ENCODE peak calls at places on chromosome 22, in four cellular contexts. P, Z, V and Y are unnamed samples.

GRCh38 chr22:50250555-50251471 is at the start of gene HDAC10:
- DNase-seq in V (peak; percentile 94), P (peak; percentile 45), Z (peak; percentile 87), Y (no peak)

GRCh38 chr22:44758354-44758969 is 6.1 kb downstream of the ARHGAP8 start:
- DNase-seq in P (no peak), V (no peak), Z (peak; percentile 52), Y (no peak)

GRCh38 chr22:23836692-23837495 is 1.9 kb downstream of the DERL3 start:
- DNase-seq in P (no peak), V (no peak), Z (no peak), Y (no peak)

GRCh38 chr22:44147821-44148574 is 32.7 kb upstream of the PARVG start:
- DNase-seq in P (no peak), Z (peak; percentile 54), V (no peak), Y (no peak)

GRCh38 chr22:43400449-43400848 is 11.4 kb upstream of the MPPED1 start:
- DNase-seq in P (no peak), V (peak; percentile 68), Z (no peak), Y (no peak)

GRCh38 chr22:20141186-20142077 is 9.4 kb downstream of the CCDC188 start:
- DNase-seq in Z (peak; percentile 49), P (no peak), V (peak; percentile 52), Y (no peak)

GRCh38 chr22:39300198-39300830 is 19.1 kb downstream of the RPL3 start:
- DNase-seq in V (peak; percentile 76), P (peak; percentile 57), Z (no peak), Y (no peak)

GRCh38 chr22:46457502-46458488 is 79.6 kb downstream of the CELSR1 start:
- DNase-seq in Z (peak; percentile 49), P (no peak), V (peak; percentile 49), Y (no peak)

GRCh38 chr22:26318975-26319374 is 110.1 kb upstream of the ASPHD2 start:
- DNase-seq in V (no peak), P (no peak), Z (no peak), Y (no peak)

GRCh38 chr22:11066458-11067285 is 4461.3 kb upstream of the OR11H1 start:
- DNase-seq in Z (no peak), P (no peak), V (peak; percentile 81), Y (no peak)

GRCh38 chr22:46933526-46933925 is 171.1 kb downstream of the TBC1D22A start:
- DNase-seq in V (no peak), P (no peak), Z (no peak), Y (no peak)

GRCh38 chr22:45073064-45073463 is 63.3 kb upstream of the PHF21B start:
- DNase-seq in V (no peak), Z (no peak), P (no peak), Y (no peak)

GRCh38 chr22:50396751-50397370 is 53.7 kb downstream of the PPP6R2 start:
- DNase-seq in V (no peak), Z (no peak), P (no peak), Y (no peak)

GRCh38 chr22:27405672-27406388 is 395.7 kb downstream of the MN1 start:
- DNase-seq in Z (peak; percentile 70), V (peak; percentile 83), P (peak; percentile 44), Y (peak; percentile 18)

GRCh38 chr22:27996981-27997380 is 77.9 kb upstream of the PITPNB start:
- DNase-seq in V (no peak), P (no peak), Z (no peak), Y (no peak)

GRCh38 chr22:50260434-50260800 is 1.1 kb downstream of the MAPK12 start:
- DNase-seq in V (no peak), P (no peak), Z (no peak), Y (no peak)

GRCh38 chr22:47042116-47042825 is 279.8 kb downstream of the TBC1D22A start:
- DNase-seq in V (peak; percentile 44), Z (no peak), P (no peak), Y (no peak)

GRCh38 chr22:39915295-39915726 is 14.4 kb downstream of the GRAP2 start:
- DNase-seq in V (no peak), P (no peak), Z (no peak), Y (no peak)

GRCh38 chr22:50576070-50576469 is 2.2 kb downstream of the CPT1B start:
- DNase-seq in V (no peak), Z (peak; percentile 68), P (no peak), Y (no peak)

GRCh38 chr22:40509401-40510134 is 127.0 kb downstream of the MRTFA start:
- DNase-seq in V (no peak), Z (peak; percentile 99), P (peak; percentile 69), Y (no peak)

GRCh38 chr22:20069331-20070042 is 10.6 kb upstream of the DGCR8 start:
- DNase-seq in P (no peak), V (no peak), Z (no peak), Y (no peak)

GRCh38 chr22:46349681-46350080 is 14.2 kb downstream of the TRMU start:
- DNase-seq in Z (no peak), V (peak; percentile 27), P (no peak), Y (no peak)

GRCh38 chr22:29004647-29005371 is 56.8 kb downstream of the C22orf31 start:
- DNase-seq in V (no peak), P (no peak), Z (no peak), Y (peak; percentile 68)

GRCh38 chr22:50016988-50017700 is 4.6 kb upstream of the IL17REL start:
- DNase-seq in P (no peak), Z (no peak), V (peak; percentile 49), Y (no peak)

GRCh38 chr22:28442951-28443876 is 236.4 kb downstream of the TTC28 start:
- DNase-seq in Z (peak; percentile 87), V (peak; percentile 78), P (peak; percentile 67), Y (peak; percentile 68)

GRCh38 chr22:47213571-47214230 is 451.3 kb downstream of the TBC1D22A start:
- DNase-seq in Z (peak; percentile 16), P (no peak), V (no peak), Y (no peak)

GRCh38 chr22:31284756-31285155 is 7.5 kb downstream of the PIK3IP1 start:
- DNase-seq in P (no peak), Z (no peak), V (no peak), Y (no peak)

GRCh38 chr22:40396882-40397281 is 26.5 kb downstream of the SGSM3 start:
- DNase-seq in V (no peak), Z (peak; percentile 89), P (no peak), Y (no peak)

GRCh38 chr22:46239261-46240048 is 10.6 kb downstream of the CDPF1 start:
- DNase-seq in P (no peak), V (no peak), Z (no peak), Y (no peak)

GRCh38 chr22:50216684-50217520 is 16.1 kb downstream of the SELENOO start:
- DNase-seq in Z (no peak), V (no peak), P (no peak), Y (no peak)

GRCh38 chr22:25027959-25028840 is 75.7 kb downstream of the KIAA1671 start:
- DNase-seq in Z (peak; percentile 51), P (peak; percentile 47), V (no peak), Y (no peak)

GRCh38 chr22:30000566-30000965 is 79.7 kb upstream of the HORMAD2 start:
- DNase-seq in Z (no peak), V (no peak), P (no peak), Y (no peak)

DNA sequence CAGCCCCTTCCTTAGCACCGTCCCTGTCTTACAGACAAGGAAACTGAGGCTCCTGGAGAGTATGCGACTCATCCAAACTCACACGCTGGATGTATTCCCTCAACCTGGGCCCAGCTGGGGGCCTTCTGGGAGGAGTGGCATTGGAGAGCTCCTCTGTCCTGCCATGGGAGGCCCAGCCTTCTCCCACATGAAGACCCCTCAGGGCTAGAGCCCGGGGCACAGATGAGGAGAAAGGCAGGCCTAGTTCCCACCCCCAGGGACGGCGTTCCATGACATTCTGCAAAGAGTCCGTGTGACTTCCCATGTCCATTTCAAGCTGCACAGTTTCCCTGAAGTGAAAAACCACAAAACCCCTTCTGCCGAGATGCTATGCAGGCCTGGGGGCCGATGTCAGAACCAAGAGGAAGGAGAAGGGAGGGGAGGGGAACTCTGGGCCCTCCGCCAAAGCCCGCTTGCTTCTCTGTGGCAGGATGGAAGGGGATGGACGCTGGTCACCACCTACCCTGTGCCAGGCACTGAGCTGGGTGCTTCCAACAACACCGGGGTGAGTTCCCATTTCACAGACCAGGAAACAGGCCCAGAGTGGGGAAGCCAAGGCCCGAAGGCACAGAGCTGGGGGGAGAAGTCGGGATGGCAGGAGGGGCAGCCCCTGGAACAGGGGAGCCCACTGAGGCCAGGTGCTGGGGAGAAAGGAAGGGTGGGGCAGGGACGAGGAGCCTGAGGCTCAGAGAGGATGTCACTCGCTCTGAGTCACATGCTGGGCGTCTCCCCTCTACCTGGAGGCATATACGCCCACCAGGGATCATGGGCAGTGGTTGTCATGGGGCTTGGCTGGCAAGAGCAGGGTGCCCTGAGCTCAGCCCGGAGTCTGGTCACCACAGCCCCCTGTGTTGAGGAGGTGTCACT is 15.7 kb downstream of the RAC2 start:
- DNase-seq in Z (peak; percentile 83), V (peak; percentile 77), P (no peak), Y (peak; percentile 42)
- H3K27ac ChIP-seq in Z (no peak overlapping the region), V (no peak overlapping the region), P (no peak overlapping the region), Y (no peak overlapping the region)

GRCh38 chr22:48894064-48894671 is 933.5 kb downstream of the BRD1 start:
- DNase-seq in Z (no peak), V (peak; percentile 52), P (no peak), Y (no peak)
- TF ChIP-seq CTCF in Z (no peak), V (no peak), P (no peak), Y (peak; percentile 41)

GRCh38 chr22:17830041-17830961 is 56.0 kb upstream of the BID start:
- DNase-seq in V (peak; percentile 86), P (peak; percentile 97), Z (peak; percentile 86), Y (peak; percentile 86)

GRCh38 chr22:17832665-17833064 is 58.4 kb upstream of the BID start:
- DNase-seq in P (no peak), V (no peak), Z (no peak), Y (no peak)

GRCh38 chr22:17828502-17829080 is 54.3 kb upstream of the BID start:
- DNase-seq in V (no peak), Z (no peak), P (no peak), Y (no peak)

GRCh38 chr22:17829691-17830040 is 55.4 kb upstream of the BID start:
- DNase-seq in V (no peak), Z (no peak), P (no peak), Y (no peak)

GRCh38 chr22:17831527-17832251 is 57.4 kb upstream of the BID start:
- DNase-seq in V (no peak), P (peak; percentile 69), Z (no peak), Y (no peak)
- H3K4me3 ChIP-seq in V (peak overlapping the region; percentile 31), P (peak overlapping the region; percentile 27), Z (no peak overlapping the region), Y (no peak overlapping the region)

DNA sequence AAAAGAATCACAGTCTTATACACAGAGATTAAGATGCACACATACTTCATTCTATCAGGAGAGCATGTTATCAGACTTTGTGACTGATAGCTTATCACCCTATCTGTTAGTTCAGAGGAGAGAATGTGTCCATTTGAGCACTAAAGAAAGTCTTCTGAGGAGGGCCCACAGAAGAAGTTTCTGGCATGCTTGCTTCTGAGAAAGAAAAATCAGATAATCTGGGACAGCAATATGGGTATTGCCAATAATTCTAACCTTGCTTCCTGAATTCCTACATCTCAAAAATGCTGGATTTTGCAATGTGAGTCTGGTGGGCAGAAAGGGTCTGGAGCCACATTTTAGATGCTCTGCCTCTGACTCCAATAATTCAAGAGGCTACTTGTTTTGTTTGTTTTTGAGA is 128.9 kb downstream of the RBFOX2 start:
- DNase-seq in P (no peak), Z (no peak), V (no peak), Y (no peak)
- H3K27ac ChIP-seq in P (no peak overlapping the region), Z (peak overlapping the region; percentile 99), V (no peak overlapping the region), Y (no peak overlapping the region)

DNA sequence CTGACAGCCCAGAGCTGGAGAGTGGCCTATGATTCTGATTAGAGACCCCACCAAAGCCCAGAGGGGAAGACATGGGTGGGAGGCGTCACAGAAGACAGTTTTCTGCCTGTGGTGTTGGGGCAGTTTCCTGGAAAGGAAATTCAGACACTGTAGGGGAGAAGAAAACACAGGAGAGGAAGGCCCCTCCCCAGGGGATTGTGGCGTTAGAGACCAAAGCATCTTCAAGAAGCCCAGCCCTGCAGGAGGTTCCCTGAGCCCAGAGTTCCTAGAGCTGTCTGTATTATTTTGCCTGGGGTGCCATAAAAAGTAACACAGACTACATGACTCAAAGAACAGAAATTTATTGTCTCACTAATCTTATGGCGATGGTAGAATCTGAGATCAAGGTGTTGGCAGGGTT is 40.2 kb upstream of the PRAME start:
- DNase-seq in P (no peak), Z (no peak), V (no peak), Y (no peak)
- TF ChIP-seq CTCF in P (no peak), Z (no peak), V (no peak), Y (no peak)